ENCODE peak calls at places on chromosomes 12 and 14, in five cellular contexts. Y is type B pancreatic cell, R is foreskin fibroblast, N is mucosa of gallbladder, O is T follicular helper cell. F is an unnamed sample.

GRCh38 chr14:42911642-42912041 is 1305.0 kb downstream of the LRFN5 start:
- DNase-seq in R (no peak), Y (no peak), N (no peak), O (no peak), F (no peak)

GRCh38 chr14:77339407-77339806 is 18.6 kb downstream of the GSTZ1 start:
- DNase-seq in Y (no peak), N (no peak), O (no peak), R (peak), F (no peak)

GRCh38 chr12:26573212-26573909 is 259.6 kb downstream of the ITPR2 start:
- DNase-seq in N (no peak), R (no peak), Y (no peak), O (no peak), F (no peak)

GRCh38 chr12:59808317-59808910 is 212.6 kb downstream of the SLC16A7 start:
- DNase-seq in R (peak), N (peak), Y (no peak), O (no peak), F (peak)

GRCh38 chr14:85634205-85634604 is 104.3 kb downstream of the FLRT2 start:
- DNase-seq in Y (no peak), N (no peak), R (no peak), O (no peak), F (no peak)

GRCh38 chr12:59699408-59700144 is 103.7 kb downstream of the SLC16A7 start:
- DNase-seq in Y (no peak), N (no peak), R (peak), O (no peak), F (peak)

GRCh38 chr12:42705863-42706262 is 116.3 kb upstream of the PRICKLE1 start:
- DNase-seq in R (peak), N (peak), Y (no peak), O (no peak), F (peak)

GRCh38 chr14:98736701-98737338 is 535.2 kb downstream of the BCL11B start:
- DNase-seq in R (no peak), Y (peak), O (no peak), N (no peak), F (no peak)

GRCh38 chr14:102288139-102288538 is 16.8 kb downstream of the MOK start:
- DNase-seq in O (no peak), Y (no peak), N (no peak), R (no peak), F (no peak)